ENCODE peak calls at places on chromosomes 1 and 21, in eight cellular contexts. X, G, A, R, M, B, L and S are unnamed samples.

GRCh38 chr1:181044449-181044966 is 10.7 kb downstream of the MR1 start:
- DNase-seq in X (no peak), G (no peak), R (peak), A (peak), M (no peak), L (no peak), B (no peak), S (no peak)

GRCh38 chr1:240387036-240387435 is 224.9 kb downstream of the GREM2 start:
- DNase-seq in M (no peak), L (no peak), B (no peak), X (no peak), A (no peak), G (no peak), R (no peak), S (no peak)

GRCh38 chr1:157490337-157491165 is 61.8 kb downstream of the FCRL5 start:
- DNase-seq in L (peak), G (peak), M (peak), X (no peak), R (peak), A (peak), B (peak), S (no peak)

GRCh38 chr1:202462342-202463076 is 114.0 kb downstream of the PPP1R12B start:
- DNase-seq in G (no peak), A (no peak), M (no peak), L (no peak), R (no peak), X (no peak), B (no peak), S (peak)

GRCh38 chr1:27544818-27545612 is 55.0 kb upstream of the WASF2 start:
- DNase-seq in X (peak), A (no peak), B (no peak), L (no peak), R (peak), M (peak), G (peak), S (no peak)

GRCh38 chr1:245108251-245108650 is 46.5 kb upstream of the KIF26B start:
- DNase-seq in B (no peak), R (no peak), G (no peak), A (no peak), X (no peak), M (no peak), L (no peak), S (no peak)

GRCh38 chr1:51686450-51686849 is 69.6 kb downstream of the OSBPL9 start:
- DNase-seq in B (no peak), R (peak), M (no peak), X (no peak), A (no peak), G (no peak), L (no peak), S (no peak)

GRCh38 chr1:156689960-156690672 is 12.9 kb upstream of the NES start:
- DNase-seq in R (no peak), L (no peak), X (no peak), A (no peak), G (no peak), B (no peak), M (no peak), S (no peak)

GRCh38 chr1:93616996-93617669 is 64.5 kb downstream of the BCAR3 start:
- DNase-seq in G (no peak), M (no peak), X (no peak), A (no peak), B (no peak), L (peak), R (no peak), S (no peak)

GRCh38 chr1:19400189-19400588 is 85.2 kb downstream of the CAPZB start:
- DNase-seq in R (no peak), X (no peak), G (no peak), M (no peak), B (no peak), L (no peak), A (no peak), S (no peak)

GRCh38 chr1:26165126-26165892 is 3.5 kb downstream of the C1orf232 start:
- DNase-seq in A (no peak), L (no peak), G (no peak), M (peak), R (peak), B (no peak), X (no peak), S (no peak)

GRCh38 chr1:171965802-171966201 is 124.5 kb downstream of the DNM3 start:
- DNase-seq in M (no peak), R (peak), A (no peak), X (no peak), G (peak), B (no peak), L (no peak), S (no peak)

DNA sequence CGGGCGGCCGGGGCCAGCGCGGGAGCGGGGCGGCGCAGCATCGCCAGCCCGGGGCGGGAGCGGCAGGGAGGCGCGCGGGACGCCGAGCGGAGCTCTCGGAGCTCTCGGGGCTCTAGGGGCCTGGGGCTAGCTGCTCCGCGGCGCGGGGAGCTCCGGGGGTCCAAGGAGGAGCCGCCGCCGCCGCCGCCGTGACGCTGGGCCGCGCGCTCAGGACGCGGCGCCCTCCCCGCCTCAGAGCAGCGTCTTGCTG is 147 bp downstream of the CLSTN1 start:
- DNase-seq in G (no peak), M (no peak), X (no peak), R (no peak), A (no peak), B (no peak), L (no peak), S (no peak)
- H3K4me3 ChIP-seq in G (peak), M (no peak), X (peak), R (peak), A (peak), B (no peak), L (peak), S (peak)

GRCh38 chr21:39788383-39788782 is 43.4 kb downstream of the IGSF5 start:
- DNase-seq in X (peak), B (no peak), R (peak), A (peak), M (peak), G (peak), L (peak), S (peak)
- TF ChIP-seq CTCF in X (peak), B (no peak), R (peak), A (peak), M (peak), G (peak), L (peak), S (peak)

GRCh38 chr21:29072873-29073221 is 601 bp downstream of the CCT8 start:
- DNase-seq in M (peak), R (peak), B (no peak), A (no peak), X (no peak), L (no peak), G (no peak), S (no peak)
- H3K4me3 ChIP-seq in M (peak), R (peak), B (peak), A (peak), X (peak), L (peak), G (peak), S (peak)

DNA sequence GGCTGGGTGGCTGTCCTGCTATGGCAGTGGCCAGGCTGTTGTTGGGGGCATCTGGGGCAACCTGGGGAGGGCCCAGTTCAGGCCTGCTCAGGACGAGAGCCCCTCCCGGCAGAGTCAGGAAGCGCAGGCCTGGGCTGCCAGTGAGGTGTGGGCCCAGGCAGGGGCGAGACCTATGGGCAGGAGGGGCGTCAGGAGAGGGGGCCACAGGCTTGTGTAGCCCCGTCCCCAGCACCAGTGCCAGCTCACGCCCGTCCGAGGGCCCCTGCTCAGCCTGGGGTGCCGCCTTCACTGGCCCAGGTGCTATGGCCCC is 28.1 kb downstream of the ARHGEF16 start:
- DNase-seq in R (no peak), M (no peak), A (no peak), L (no peak), X (no peak), B (no peak), G (no peak), S (no peak)
- TF ChIP-seq CTCF in R (no peak), M (peak), A (no peak), L (no peak), X (no peak), B (no peak), G (peak), S (peak)

DNA sequence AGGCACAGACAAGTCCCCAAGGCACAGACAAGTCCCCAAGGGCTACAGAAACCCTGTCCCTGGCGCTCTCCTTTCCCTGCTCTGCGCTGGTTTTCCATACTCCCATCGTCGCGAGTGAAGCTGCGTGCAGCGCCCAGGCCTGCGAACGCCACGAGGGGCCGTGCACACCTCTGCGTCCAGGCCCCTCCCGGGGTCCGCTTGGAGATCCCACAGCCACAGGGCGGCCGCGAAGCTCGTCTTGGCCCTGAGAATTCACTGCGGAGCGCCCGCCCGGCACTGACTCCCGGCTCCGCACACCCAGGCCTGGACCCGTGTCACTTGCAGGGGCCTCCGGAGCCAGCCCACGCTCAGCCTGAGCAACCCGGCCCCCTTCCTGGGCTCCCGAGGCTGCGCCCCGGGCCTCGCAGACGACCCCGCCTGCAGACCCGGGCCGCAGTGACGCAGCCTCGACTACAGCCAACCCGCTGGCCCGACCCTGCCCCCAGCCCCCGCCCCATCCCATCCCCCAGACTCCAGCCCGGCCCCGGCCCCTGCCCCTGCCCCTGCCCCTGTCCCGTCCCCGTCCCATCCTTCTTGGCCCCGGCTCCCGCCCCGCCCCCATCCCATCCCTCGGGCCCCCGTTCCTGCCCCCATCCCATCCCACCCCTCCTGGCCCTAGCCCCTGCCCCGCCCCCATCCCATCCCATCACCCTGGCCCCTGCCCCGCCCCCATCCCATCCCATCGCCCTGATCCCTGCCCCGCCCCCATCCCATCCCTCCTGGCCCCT is 841 bp downstream of the POFUT2 start:
- DNase-seq in L (no peak), R (peak), M (no peak), A (peak), G (no peak), B (no peak), X (peak), S (no peak)
- H3K4me3 ChIP-seq in L (peak), R (peak), M (peak), A (peak), G (peak), B (no peak), X (peak), S (peak)

GRCh38 chr21:36429672-36430546 is 44.7 kb downstream of the CHAF1B start:
- DNase-seq in B (peak), M (peak), A (peak), X (peak), L (peak), R (peak), G (peak), S (no peak)
- TF ChIP-seq CTCF in B (no peak), M (peak), A (no peak), X (peak), L (no peak), R (no peak), G (no peak), S (no peak)

DNA sequence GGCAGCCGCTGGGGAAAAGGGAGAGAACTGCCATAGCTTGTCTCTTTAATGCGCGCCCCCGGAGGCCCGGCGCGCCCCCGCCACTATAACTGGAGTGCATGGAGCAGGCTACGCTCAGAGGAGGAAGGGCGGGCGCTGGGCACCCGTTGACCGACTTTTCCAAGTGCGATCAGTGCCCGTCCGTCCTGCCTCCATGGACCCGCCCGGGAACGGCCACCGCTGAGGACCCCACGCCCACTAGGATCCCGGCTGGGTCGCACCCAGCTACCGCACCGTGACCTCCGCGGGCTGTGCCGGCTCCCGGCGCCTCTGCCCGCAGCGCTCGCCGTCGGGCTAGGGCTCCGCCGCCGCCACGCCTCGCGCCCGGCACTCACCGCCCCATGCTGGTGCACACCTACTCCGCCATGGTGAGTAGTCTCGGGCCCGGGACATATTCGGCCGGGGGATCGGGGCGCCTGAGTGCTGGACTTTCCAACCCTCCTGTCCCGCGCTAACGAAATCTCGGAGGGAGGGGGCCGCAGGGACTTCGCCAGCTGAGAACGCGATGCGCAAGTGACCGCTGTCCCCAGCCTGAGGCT is at the start of gene TFAP2E:
- DNase-seq in L (peak), M (peak), X (no peak), G (peak), R (no peak), B (no peak), A (peak), S (no peak)
- H3K4me3 ChIP-seq in L (peak), M (peak), X (no peak), G (peak), R (peak), B (no peak), A (peak), S (no peak)

GRCh38 chr1:1284370-1285101 is 4.3 kb downstream of the SCNN1D start:
- DNase-seq in R (no peak), X (no peak), B (no peak), M (no peak), G (no peak), L (no peak), A (no peak), S (no peak)

GRCh38 chr1:1282998-1283397 is 2.8 kb downstream of the SCNN1D start:
- DNase-seq in A (no peak), L (no peak), X (no peak), M (no peak), R (peak), B (no peak), G (no peak), S (no peak)

GRCh38 chr1:1285102-1285571 is 4.9 kb downstream of the SCNN1D start:
- DNase-seq in A (no peak), M (no peak), B (no peak), L (no peak), R (no peak), X (no peak), G (no peak), S (no peak)

GRCh38 chr1:1285618-1286311 is 5.5 kb downstream of the SCNN1D start:
- DNase-seq in G (no peak), M (no peak), R (no peak), B (no peak), X (no peak), L (no peak), A (no peak), S (no peak)

DNA sequence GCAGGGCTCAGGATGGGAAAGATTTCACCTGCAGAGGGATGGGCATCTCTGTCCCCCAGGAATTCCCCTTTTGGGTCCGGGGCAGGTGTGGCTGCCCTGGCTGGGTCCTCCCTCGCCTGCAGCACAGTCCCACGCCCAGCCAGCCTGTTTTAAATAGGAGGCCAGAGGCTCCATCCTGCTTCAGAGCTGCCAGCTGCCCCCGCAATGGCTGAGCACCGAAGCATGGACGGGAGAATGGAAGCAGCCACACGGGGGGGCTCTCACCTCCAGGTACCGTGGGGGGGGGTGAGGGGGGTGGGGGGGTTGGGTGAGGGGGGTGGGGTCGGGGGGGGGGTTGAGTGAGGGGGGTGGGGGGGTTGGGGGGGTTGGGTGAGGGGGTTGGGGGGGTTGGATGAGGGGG is 3.6 kb downstream of the SCNN1D start:
- DNase-seq in A (no peak), B (no peak), G (no peak), R (no peak), X (no peak), M (no peak), L (no peak), S (no peak)
- TF ChIP-seq CTCF in A (no peak), B (no peak), G (no peak), R (peak), X (no peak), M (no peak), L (no peak), S (no peak)